ENCODE peak calls at places on chromosomes 1 and 21, in six cellular contexts. O, U, I, Q, Y and C are unnamed samples.

GRCh38 chr1:218620956-218621355 is 275.8 kb downstream of the TGFB2 start:
- DNase-seq in O (no peak), Y (no peak), Q (no peak), I (no peak), U (no peak), C (no peak)

GRCh38 chr1:201207046-201207445 is 16.4 kb downstream of the IGFN1 start:
- DNase-seq in Y (no peak), U (no peak), Q (no peak), I (no peak), O (no peak), C (no peak)

GRCh38 chr1:23251812-23252211 is 34.5 kb upstream of the HTR1D start:
- DNase-seq in Q (no peak), U (no peak), I (no peak), O (no peak), Y (no peak), C (no peak)

GRCh38 chr1:59779949-59780348 is 34.8 kb upstream of the HOOK1 start:
- DNase-seq in Q (no peak), U (no peak), O (no peak), I (no peak), Y (no peak), C (no peak)

GRCh38 chr1:23118957-23119792 is 49.5 kb downstream of the LUZP1 start:
- DNase-seq in Y (no peak), O (no peak), U (no peak), I (no peak), Q (peak; percentile 30), C (peak; percentile 48)

GRCh38 chr1:41698916-41699860 is 214.7 kb upstream of the EDN2 start:
- DNase-seq in Y (peak; percentile 81), Q (peak; percentile 10), O (no peak), I (no peak), U (no peak), C (no peak)

GRCh38 chr1:10866314-10867091 is 70.1 kb upstream of the CASZ1 start:
- DNase-seq in Y (no peak), U (no peak), Q (peak; percentile 36), I (peak; percentile 48), O (no peak), C (peak; percentile 30)

GRCh38 chr21:43727571-43728466 is 8.9 kb downstream of the PDXK start:
- DNase-seq in I (no peak), O (no peak), Q (no peak), U (no peak), Y (no peak), C (peak; percentile 60)

GRCh38 chr1:21117159-21117953 is 59.3 kb downstream of the EIF4G3 start:
- DNase-seq in U (no peak), O (no peak), Y (peak; percentile 12), I (no peak), Q (no peak), C (no peak)

GRCh38 chr1:161119379-161120061 is 1.6 kb downstream of the NIT1 start:
- DNase-seq in I (peak; percentile 52), O (no peak), Y (peak; percentile 75), Q (peak; percentile 82), U (no peak), C (peak; percentile 85)

GRCh38 chr1:161200992-161201827 is 957 bp upstream of the NDUFS2 start:
- DNase-seq in U (peak; percentile 80), Y (no peak), Q (no peak), I (no peak), O (peak; percentile 20), C (no peak)

GRCh38 chr1:154463512-154463990 is 38.5 kb upstream of the TDRD10 start:
- DNase-seq in I (no peak), U (no peak), Y (no peak), Q (peak; percentile 66), O (no peak), C (no peak)

GRCh38 chr1:9127395-9128160 is 1.3 kb downstream of the GPR157 start:
- DNase-seq in I (no peak), Q (no peak), Y (no peak), O (no peak), U (no peak), C (no peak)

GRCh38 chr1:164591858-164592257 is 32.9 kb downstream of the PBX1 start:
- DNase-seq in I (peak; percentile 64), Y (no peak), U (no peak), Q (no peak), O (no peak), C (no peak)

GRCh38 chr1:184215274-184215925 is 163.9 kb downstream of the TSEN15 start:
- DNase-seq in Y (no peak), O (no peak), Q (no peak), U (no peak), I (no peak), C (no peak)

GRCh38 chr1:228210076-228210651 is 2.3 kb downstream of the OBSCN start:
- DNase-seq in Q (no peak), Y (no peak), I (no peak), U (no peak), O (no peak), C (no peak)

GRCh38 chr1:63916485-63917360 is 142.9 kb downstream of the ROR1 start:
- DNase-seq in O (no peak), I (no peak), Q (no peak), Y (no peak), U (no peak), C (peak; percentile 81)

GRCh38 chr1:153749408-153750005 is 21.7 kb downstream of the INTS3 start:
- DNase-seq in O (peak; percentile 71), Y (peak; percentile 87), I (peak; percentile 79), Q (peak; percentile 82), U (peak; percentile 93), C (peak; percentile 82)

GRCh38 chr1:36571106-36571505 is 88.4 kb upstream of the CSF3R start:
- DNase-seq in Q (no peak), O (no peak), Y (no peak), I (no peak), U (no peak), C (no peak)